ENCODE peak calls at places on chromosomes 16 and 17, in five cellular contexts. A is uterus, G is PC-9, K is OCI-LY7, J is GM23248. U is an unnamed sample.
A peak's percentile ranks its signal among the peaks of the same experiment; 100 is the strongest.

GRCh38 chr17:1008008-1008761 is 11.3 kb downstream of the TIMM22 start:
- DNase-seq in A (no peak), G (no peak), J (no peak), K (no peak), U (no peak)

GRCh38 chr17:58411408-58411894 is 5.9 kb downstream of the RNF43 start:
- DNase-seq in J (peak; percentile 38), A (no peak), G (peak; percentile 60), K (no peak), U (no peak)

GRCh38 chr17:7845359-7846062 is 9.4 kb upstream of the TMEM88 start:
- DNase-seq in J (no peak), K (no peak), G (no peak), A (peak; percentile 20), U (no peak)

GRCh38 chr16:2026461-2027023 is at the start of gene NHERF2:
- DNase-seq in K (no peak), J (peak; percentile 53), A (no peak), G (no peak), U (no peak)

GRCh38 chr16:85029413-85029794 is 1.8 kb downstream of the KIAA0513 start:
- DNase-seq in K (no peak), A (peak; percentile 73), J (peak; percentile 86), G (peak; percentile 82), U (peak; percentile 47)

GRCh38 chr17:51166987-51167931 is 1.0 kb downstream of the NME2 start:
- DNase-seq in J (peak; percentile 74), G (no peak), A (no peak), K (peak; percentile 78), U (peak; percentile 66)

GRCh38 chr16:57411362-57411976 is 6.9 kb downstream of the CCL17 start:
- DNase-seq in K (no peak), J (no peak), A (no peak), G (no peak), U (no peak)

GRCh38 chr17:80884811-80885210 is 106.8 kb upstream of the CHMP6 start:
- DNase-seq in A (no peak), G (no peak), J (no peak), K (no peak), U (no peak)

GRCh38 chr17:50872710-50873424 is 6.7 kb upstream of the TOB1 start:
- DNase-seq in G (no peak), K (no peak), J (peak; percentile 85), A (no peak), U (peak; percentile 52)

GRCh38 chr17:36001862-36002603 is 680 bp upstream of the CCL15 start:
- DNase-seq in G (no peak), A (no peak), J (no peak), K (no peak), U (no peak)

GRCh38 chr17:61406871-61407210 is 7.2 kb downstream of the TBX2 start:
- DNase-seq in J (no peak), G (no peak), A (no peak), K (no peak), U (no peak)

GRCh38 chr17:27310548-27311110 is 16.7 kb downstream of the WSB1 start:
- DNase-seq in K (no peak), J (no peak), G (no peak), A (no peak), U (no peak)

GRCh38 chr16:47493358-47494337 is 32.5 kb downstream of the PHKB start:
- DNase-seq in G (no peak), K (peak; percentile 64), J (no peak), A (no peak), U (no peak)

GRCh38 chr17:32298298-32298697 is 32.7 kb downstream of the RHBDL3 start:
- DNase-seq in A (no peak), K (no peak), J (peak; percentile 7), G (no peak), U (no peak)

DNA sequence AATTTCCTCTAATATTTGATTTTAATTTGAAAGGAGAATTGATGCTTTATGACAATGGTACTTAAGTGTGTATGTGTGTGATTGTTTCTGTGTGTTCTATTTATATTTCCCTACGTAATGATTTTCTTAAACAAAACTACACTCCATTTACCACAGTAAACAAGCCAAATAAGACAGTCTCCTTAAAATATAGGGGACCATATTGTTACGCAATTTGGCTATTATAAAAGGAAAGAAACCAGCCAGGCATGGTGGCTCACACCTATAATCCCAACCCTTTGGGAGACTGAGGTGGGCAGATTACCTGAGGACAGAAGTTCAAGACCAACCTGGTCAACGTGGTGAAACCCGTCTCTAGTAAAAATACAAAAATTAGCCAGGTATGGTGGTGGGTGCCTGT is 1134.1 kb downstream of the CDH8 start:
- DNase-seq in J (no peak), A (no peak), K (no peak), G (no peak), U (no peak)
- H3K9me3 ChIP-seq in J (no peaks in the 10 kb centered on the region), A (no peaks in the 10 kb centered on the region), K (no peaks in the 10 kb centered on the region), G (no peaks in the 10 kb centered on the region), U (no peaks in the 10 kb centered on the region)

GRCh38 chr16:79082955-79083354 is 517.6 kb downstream of the MAF start:
- DNase-seq in K (no peak), G (no peak), J (no peak), A (no peak), U (no peak)

GRCh38 chr16:79079656-79080420 is 520.7 kb downstream of the MAF start:
- DNase-seq in G (no peak), A (no peak), K (no peak), J (no peak), U (no peak)

GRCh38 chr16:79088971-79089370 is 511.6 kb downstream of the MAF start:
- DNase-seq in J (no peak), K (no peak), A (no peak), G (no peak), U (no peak)

GRCh38 chr16:79081292-79082066 is 519.1 kb downstream of the MAF start:
- DNase-seq in K (no peak), J (no peak), G (no peak), A (no peak), U (no peak)

GRCh38 chr16:79083879-79084278 is 516.7 kb downstream of the MAF start:
- DNase-seq in J (no peak), K (no peak), G (no peak), A (no peak), U (no peak)
- H3K36me3 ChIP-seq in J (no peaks in the 10 kb centered on the region), K (no peaks in the 10 kb centered on the region), G (no peaks in the 10 kb centered on the region), A (no peaks in the 10 kb centered on the region), U (no peaks in the 10 kb centered on the region)

DNA sequence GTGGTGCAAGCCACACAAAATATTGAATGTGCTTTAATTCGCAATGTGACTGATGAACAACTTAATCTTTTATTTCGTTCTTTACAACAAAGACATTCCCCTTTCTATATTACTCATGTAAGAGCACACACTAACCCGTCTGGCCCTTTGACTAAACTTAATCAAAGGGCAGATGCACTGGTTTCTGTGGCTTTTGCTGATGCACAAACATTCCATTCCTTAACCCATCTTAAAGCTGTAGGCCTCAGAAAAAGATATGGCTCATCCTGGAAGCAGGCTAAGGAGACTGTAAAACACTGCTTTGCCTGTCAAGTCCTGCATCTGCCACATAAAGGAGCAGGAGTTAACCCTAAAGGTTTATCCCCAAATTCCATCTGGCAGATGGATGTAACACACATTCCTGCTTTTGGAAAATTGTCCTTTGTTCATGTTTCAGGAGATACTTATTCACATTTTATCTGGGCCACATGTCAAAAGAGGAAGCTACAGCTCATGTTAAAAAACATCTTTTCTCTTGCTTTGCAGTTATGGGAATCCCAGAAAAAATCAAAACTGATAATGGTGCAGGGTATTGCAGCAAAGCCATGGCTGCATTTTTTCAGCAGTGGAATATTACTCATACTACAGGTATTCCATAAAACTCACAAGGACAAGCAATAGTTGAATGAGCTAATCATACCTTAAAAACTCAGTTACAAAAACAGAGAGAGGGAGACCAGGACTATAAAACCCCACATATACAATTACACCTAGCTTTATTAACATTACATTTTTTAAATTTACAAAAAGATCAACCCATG is 137.2 kb downstream of the AHSP start:
- DNase-seq in G (peak; percentile 45), J (peak; percentile 65), K (no peak), A (no peak), U (no peak)
- H3K9me3 ChIP-seq in G (no peaks in the 10 kb centered on the region), J (no peaks in the 10 kb centered on the region), K (no peaks in the 10 kb centered on the region), A (no peaks in the 10 kb centered on the region), U (no peaks in the 10 kb centered on the region)

DNA sequence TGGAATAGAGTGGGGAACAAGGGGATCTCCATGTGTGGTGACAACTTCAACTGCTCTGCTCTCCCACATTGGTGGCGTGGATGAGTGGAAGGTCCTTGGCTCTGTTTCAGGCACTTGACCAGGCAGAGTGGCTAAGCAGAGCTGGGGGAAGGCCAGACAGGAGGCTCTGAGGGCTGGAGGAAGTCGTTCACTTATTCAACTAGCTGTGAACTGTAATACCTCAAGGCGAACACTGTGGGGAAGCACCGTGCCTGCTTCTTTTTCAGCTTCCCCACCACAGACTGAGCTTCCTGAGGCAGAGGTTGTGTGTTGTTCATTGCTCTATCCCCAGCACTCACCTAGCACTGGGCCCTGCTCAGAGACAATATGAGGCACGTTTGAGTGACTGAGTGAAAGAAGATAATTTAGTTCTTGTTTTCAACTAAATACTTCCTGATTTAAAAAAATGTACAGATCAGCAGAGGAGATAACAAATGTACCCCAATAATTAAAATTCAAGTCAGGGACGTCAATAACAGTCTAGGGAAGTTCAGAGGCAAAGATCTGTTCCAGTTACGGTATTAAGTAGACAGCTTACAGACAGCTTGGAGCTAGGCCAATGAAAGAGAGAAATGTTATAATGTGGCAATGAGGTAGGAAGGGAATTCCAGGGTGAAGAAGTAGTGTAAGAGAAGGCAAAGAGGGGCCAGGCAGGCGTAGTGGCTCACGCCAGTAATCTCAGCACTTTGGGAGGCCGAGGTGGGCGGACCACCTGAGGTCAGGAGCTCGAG is 34.7 kb downstream of the MYO18A start:
- DNase-seq in K (peak; percentile 83), A (peak; percentile 57), G (peak; percentile 56), J (peak; percentile 88), U (peak; percentile 73)
- H3K36me3 ChIP-seq in K (no peaks in the 10 kb centered on the region), A (no peaks in the 10 kb centered on the region), G (peaks cover 6% of the 10 kb centered on the region), J (no peaks in the 10 kb centered on the region), U (no peaks in the 10 kb centered on the region)

DNA sequence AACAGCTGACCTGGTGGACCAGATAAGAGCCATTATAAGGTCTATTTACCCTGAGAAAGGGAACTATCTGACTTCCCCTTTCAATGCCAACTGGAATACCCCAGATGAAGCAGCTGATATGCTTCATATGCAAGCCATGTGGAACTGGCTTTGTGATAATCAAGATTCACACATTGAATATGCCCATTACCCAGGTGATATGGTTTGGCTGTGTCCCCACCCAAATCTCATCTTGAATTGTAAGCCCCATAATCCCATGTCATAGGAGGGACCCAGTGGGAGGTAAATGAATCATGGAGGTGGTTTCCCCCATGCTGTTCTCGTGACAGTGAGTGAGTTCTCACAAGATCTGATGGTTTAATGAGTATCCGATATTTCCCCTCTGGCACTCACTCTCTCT is 42.1 kb downstream of the IKZF3 start:
- DNase-seq in G (no peak), K (no peak), A (no peak), J (no peak), U (no peak)
- H3K9me3 ChIP-seq in G (peaks cover 17% of the 10 kb centered on the region), K (peaks cover 41% of the 10 kb centered on the region), A (no peaks in the 10 kb centered on the region), J (no peaks in the 10 kb centered on the region), U (peaks cover 15% of the 10 kb centered on the region)

GRCh38 chr16:89529097-89529496 is 20.9 kb downstream of the SPG7 start:
- DNase-seq in G (no peak), J (no peak), K (no peak), A (no peak), U (no peak)
- H3K36me3 ChIP-seq in G (peaks cover 5% of the 10 kb centered on the region), J (peaks cover 51% of the 10 kb centered on the region), K (peaks cover 89% of the 10 kb centered on the region), A (no peaks in the 10 kb centered on the region), U (peaks cover 59% of the 10 kb centered on the region)

GRCh38 chr17:74992223-74992622 is 4.8 kb downstream of the CDR2L start:
- DNase-seq in G (no peak), A (no peak), J (no peak), K (no peak), U (no peak)
- H3K9me3 ChIP-seq in G (no peaks in the 10 kb centered on the region), A (no peaks in the 10 kb centered on the region), J (no peaks in the 10 kb centered on the region), K (no peaks in the 10 kb centered on the region), U (no peaks in the 10 kb centered on the region)

DNA sequence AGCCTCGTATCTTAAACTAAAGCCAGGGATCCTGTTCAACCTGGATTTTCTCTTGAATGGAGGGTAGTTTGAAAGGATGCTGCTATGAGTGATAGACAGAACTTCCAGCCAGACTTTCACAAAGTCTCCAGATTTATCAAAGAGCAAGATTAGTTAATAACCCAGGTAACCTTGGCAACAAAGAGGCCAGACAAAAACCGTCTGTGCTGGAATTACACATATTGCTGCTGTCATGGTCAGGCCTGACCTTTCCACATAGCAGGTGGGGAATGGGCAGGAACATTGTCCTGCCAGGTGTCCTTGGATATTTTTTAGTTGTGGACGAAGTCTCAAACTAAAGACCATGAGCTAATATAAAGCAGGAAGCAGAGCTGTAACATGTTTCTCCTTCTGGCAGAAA is 52.5 kb downstream of the HLF start:
- DNase-seq in G (no peak), K (no peak), A (no peak), J (no peak), U (no peak)
- H3K36me3 ChIP-seq in G (no peaks in the 10 kb centered on the region), K (no peaks in the 10 kb centered on the region), A (no peaks in the 10 kb centered on the region), J (no peaks in the 10 kb centered on the region), U (no peaks in the 10 kb centered on the region)